ENCODE peak calls at places on chromosome 20, in seven cellular contexts. I, R, O, A, U, Q and F are unnamed samples.

GRCh38 chr20:39849171-39849570 is 839.9 kb downstream of the MAFB start:
- DNase-seq in O (no peak), A (no peak), I (no peak), U (no peak), Q (no peak), R (no peak), F (no peak)

GRCh38 chr20:38406476-38406875 is 28.7 kb downstream of the SNHG17 start:
- DNase-seq in I (no peak), R (no peak), Q (no peak), A (no peak), U (no peak), O (no peak), F (no peak)

GRCh38 chr20:53609501-53610445 is 16.1 kb upstream of the ZNF217 start:
- DNase-seq in R (peak; percentile 77), O (peak; percentile 77), U (peak; percentile 42), I (no peak), Q (no peak), A (peak; percentile 55), F (peak; percentile 68)

GRCh38 chr20:10842116-10842515 is 168.3 kb upstream of the JAG1 start:
- DNase-seq in Q (no peak), I (no peak), U (peak; percentile 16), A (peak; percentile 66), O (no peak), R (no peak), F (no peak)

GRCh38 chr20:33095249-33095648 is 15.8 kb downstream of the BPIFB4 start:
- DNase-seq in I (no peak), R (no peak), A (no peak), U (no peak), Q (no peak), O (no peak), F (no peak)

GRCh38 chr20:37986873-37987601 is 46.2 kb downstream of the TTI1 start:
- DNase-seq in R (peak; percentile 84), I (no peak), O (peak; percentile 8), U (peak; percentile 44), A (peak; percentile 67), Q (peak; percentile 29), F (peak; percentile 72)

GRCh38 chr20:44796758-44797457 is 13.4 kb downstream of the RIMS4 start:
- DNase-seq in I (no peak), O (no peak), U (no peak), Q (no peak), A (no peak), R (no peak), F (no peak)

GRCh38 chr20:36941403-36941835 is 10.1 kb downstream of the SAMHD1 start:
- DNase-seq in U (peak; percentile 21), O (peak; percentile 53), Q (no peak), I (no peak), A (peak; percentile 50), R (no peak), F (no peak)

GRCh38 chr20:37319120-37319717 is 26.7 kb upstream of the SRC start:
- DNase-seq in U (peak; percentile 28), O (peak; percentile 97), I (no peak), A (no peak), Q (peak; percentile 43), R (peak; percentile 12), F (no peak)

GRCh38 chr20:48227381-48227780 is 442.1 kb upstream of the SULF2 start:
- DNase-seq in R (no peak), O (no peak), A (no peak), I (no peak), Q (no peak), U (no peak), F (no peak)

GRCh38 chr20:5825136-5825719 is 75.0 kb downstream of the SHLD1 start:
- DNase-seq in I (no peak), U (no peak), Q (no peak), A (no peak), O (no peak), R (no peak), F (no peak)

GRCh38 chr20:1942486-1943266 is 47.5 kb downstream of the SIRPA start:
- DNase-seq in Q (no peak), O (no peak), R (no peak), I (no peak), U (no peak), A (no peak), F (no peak)

GRCh38 chr20:58691773-58692578 is 624 bp upstream of the NPEPL1 start:
- DNase-seq in A (peak; percentile 54), U (peak; percentile 50), R (peak; percentile 86), O (peak; percentile 78), I (no peak), Q (no peak), F (peak; percentile 87)

GRCh38 chr20:58694241-58695083 is 1.9 kb downstream of the NPEPL1 start:
- DNase-seq in U (no peak), O (no peak), Q (no peak), I (no peak), A (no peak), R (peak; percentile 60), F (no peak)

GRCh38 chr20:58691405-58691772 is 1.2 kb upstream of the NPEPL1 start:
- DNase-seq in R (no peak), U (no peak), I (no peak), Q (no peak), O (no peak), A (no peak), F (no peak)

GRCh38 chr20:58693226-58694006 is 816 bp downstream of the NPEPL1 start:
- DNase-seq in A (peak; percentile 36), U (peak; percentile 43), Q (peak; percentile 12), R (peak; percentile 77), O (peak; percentile 4), I (no peak), F (peak; percentile 58)

DNA sequence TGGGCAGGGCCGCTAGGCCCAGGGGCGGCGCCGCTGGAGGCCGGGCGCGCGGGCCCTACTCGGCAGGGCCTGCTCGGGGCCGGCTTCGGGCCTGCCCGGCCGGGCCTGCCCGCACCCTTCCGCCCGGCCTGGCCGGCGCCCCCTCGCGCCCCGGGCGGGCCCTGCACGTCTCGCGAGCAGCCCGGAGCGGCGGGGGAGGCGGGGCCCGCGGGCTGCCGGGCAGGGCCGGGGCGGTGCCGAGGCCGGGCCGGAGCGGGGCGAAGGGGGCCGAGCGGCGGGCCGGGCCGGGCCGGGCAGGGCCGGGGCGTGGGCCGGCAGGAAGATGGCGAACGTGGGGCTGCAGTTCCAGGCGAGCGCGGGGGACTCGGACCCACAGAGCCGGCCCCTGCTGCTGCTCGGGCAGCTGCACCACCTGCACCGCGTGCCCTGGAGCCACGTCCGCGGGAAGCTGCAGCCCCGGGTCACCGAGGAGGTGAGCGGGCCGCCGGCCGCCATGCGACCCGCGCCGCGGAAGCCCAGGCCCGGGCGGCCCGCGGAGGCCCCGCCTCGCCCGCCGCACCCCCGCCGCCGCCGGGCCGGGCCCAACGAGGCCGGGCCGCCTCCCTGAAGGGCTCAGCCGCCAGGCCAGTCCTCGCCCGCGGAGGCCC is at the start of gene NPEPL1:
- DNase-seq in A (peak; percentile 86), O (peak; percentile 78), U (peak; percentile 94), R (peak; percentile 90), Q (peak; percentile 54), I (no peak), F (peak; percentile 58)
- H3K4me3 ChIP-seq in A (peak within 1 kb of the TSS; percentile 37), O (peak within 1 kb of the TSS; percentile 52), U (peak within 1 kb of the TSS; percentile 69), R (peak within 1 kb of the TSS; percentile 60), Q (no peak within 1 kb of the TSS), I (peak within 1 kb of the TSS; percentile 59), F (peak within 1 kb of the TSS; percentile 56)

GRCh38 chr20:62651285-62652021 is 9.2 kb downstream of the SLCO4A1 start:
- DNase-seq in O (peak; percentile 64), U (no peak), A (peak; percentile 47), R (peak; percentile 78), Q (no peak), I (no peak), F (no peak)
- H3K4me3 ChIP-seq in O (no peak overlapping the region), U (no peak overlapping the region), A (no peak overlapping the region), R (peak overlapping the region; percentile 33), Q (no peak overlapping the region), I (peak overlapping the region; percentile 41), F (no peak overlapping the region)

GRCh38 chr20:35662541-35662940 is 2.2 kb downstream of the CPNE1 start:
- DNase-seq in R (no peak), U (peak; percentile 10), O (no peak), I (no peak), A (no peak), Q (no peak), F (no peak)
- H3K4me3 ChIP-seq in R (peak overlapping the region; percentile 90), U (peak overlapping the region; percentile 80), O (peak overlapping the region; percentile 96), I (peak overlapping the region; percentile 95), A (peak overlapping the region; percentile 79), Q (peak overlapping the region; percentile 91), F (no peak overlapping the region)

GRCh38 chr20:14336667-14337066 is 745 bp downstream of the FLRT3 start:
- DNase-seq in U (peak; percentile 48), A (peak; percentile 48), O (peak; percentile 17), R (no peak), Q (no peak), I (no peak), F (no peak)

GRCh38 chr20:14332796-14333345 is 4.5 kb downstream of the FLRT3 start:
- DNase-seq in I (no peak), U (no peak), R (no peak), O (no peak), Q (no peak), A (no peak), F (no peak)

GRCh38 chr20:14335122-14335521 is 2.3 kb downstream of the FLRT3 start:
- DNase-seq in U (no peak), Q (no peak), O (no peak), R (no peak), I (no peak), A (no peak), F (no peak)

GRCh38 chr20:14333734-14334133 is 3.7 kb downstream of the FLRT3 start:
- DNase-seq in O (no peak), R (no peak), Q (no peak), U (no peak), A (no peak), I (no peak), F (no peak)

DNA sequence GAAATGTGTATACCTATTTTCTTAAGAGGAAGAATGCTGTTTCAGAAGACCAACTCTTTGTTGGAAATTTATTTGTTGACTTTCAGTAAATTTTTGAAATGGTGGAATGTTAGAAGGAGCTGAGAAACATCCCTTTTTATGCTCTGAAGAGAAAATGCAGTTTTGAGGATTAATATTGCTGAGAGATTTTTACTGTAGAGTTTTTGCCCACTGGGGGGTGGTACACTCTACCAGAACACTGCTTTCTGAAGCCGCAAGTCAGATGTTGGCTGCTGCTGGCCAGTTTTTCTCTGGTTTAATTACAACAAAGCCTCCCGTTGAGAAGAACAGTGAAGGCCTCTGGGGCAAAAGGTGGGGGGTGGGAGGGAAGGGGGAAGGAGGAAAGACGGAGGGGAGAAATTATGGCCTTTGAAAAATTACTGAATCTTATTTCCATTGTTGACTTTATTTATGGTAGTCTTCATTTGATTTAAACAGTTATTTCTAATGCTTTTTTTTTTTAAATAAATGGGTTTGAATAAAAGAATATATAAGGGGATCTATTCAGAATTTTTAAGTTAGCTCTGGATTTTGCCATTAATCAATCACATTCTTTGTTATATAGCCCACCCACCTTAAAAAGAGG is 3.0 kb downstream of the FLRT3 start:
- DNase-seq in O (peak; percentile 61), I (peak; percentile 68), R (no peak), A (peak; percentile 81), Q (peak; percentile 52), U (peak; percentile 75), F (no peak)
- H3K4me3 ChIP-seq in O (peak overlapping the region; percentile 71), I (peak overlapping the region; percentile 67), R (peak overlapping the region; percentile 48), A (no peak overlapping the region), Q (peak overlapping the region; percentile 60), U (peak overlapping the region; percentile 40), F (no peak overlapping the region)